ENCODE peak calls at places on chromosomes 16 and 17, in ten cellular contexts. M is PC-9; P is DND-41; L is stimulated activated CD8-positive, alpha-beta memory T cell treated with anti-CD3 and anti-CD28 coated beads, Interleukin-7, amount 100 ng/mL, for 1 hour; R is EL; H is HEK293T; O is occipital lobe; W is AML-193; Y is AG10803; S is progenitor cell of endocrine pancreas. G is an unnamed sample.

GRCh38 chr17:39735882-39736281 is 1.9 kb upstream of the GRB7 start:
- DNase-seq in O (no peak), P (no peak), H (no peak), R (no peak), M (peak), S (no peak), Y (no peak), L (no peak), W (no peak), G (no peak)

GRCh38 chr17:4083173-4083572 is 59.7 kb downstream of the ZZEF1 start:
- DNase-seq in L (no peak), H (no peak), W (no peak), R (no peak), O (no peak), S (no peak), P (no peak), M (no peak), Y (no peak), G (no peak)

GRCh38 chr17:4617090-4617489 is 24.4 kb downstream of the ALOX15 start:
- DNase-seq in L (no peak), H (no peak), S (no peak), W (no peak), O (no peak), P (no peak), Y (no peak), M (no peak), R (no peak), G (no peak)

GRCh38 chr16:87145181-87146176 is 171.7 kb downstream of the C16orf95 start:
- DNase-seq in W (no peak), H (no peak), Y (peak), M (peak), P (no peak), R (peak), S (no peak), L (no peak), O (no peak), G (peak)

GRCh38 chr17:9355841-9356240 is 219.8 kb downstream of the STX8 start:
- DNase-seq in Y (no peak), R (no peak), W (no peak), P (no peak), M (no peak), L (no peak), O (no peak), S (no peak), H (no peak), G (no peak)

GRCh38 chr16:51854401-51854951 is 692.5 kb downstream of the TOX3 start:
- DNase-seq in M (no peak), Y (peak), O (no peak), S (no peak), L (no peak), H (no peak), W (no peak), R (no peak), P (no peak), G (no peak)

GRCh38 chr17:82752371-82753200 is 721 bp downstream of the TBCD start:
- DNase-seq in O (no peak), P (peak), W (peak), L (no peak), H (no peak), Y (no peak), M (no peak), S (no peak), R (peak), G (no peak)

GRCh38 chr16:60642956-60643355 is 1393.3 kb downstream of the CDH8 start:
- DNase-seq in S (no peak), R (no peak), M (no peak), H (no peak), W (no peak), P (no peak), O (no peak), Y (peak), L (no peak), G (no peak)